ENCODE peak calls at places on chromosome 19, in eight cellular contexts. T, N, O, E, Y, L, D and C are unnamed samples.

GRCh38 chr19:6161271-6161850 is 25.9 kb downstream of the ACSBG2 start:
- DNase-seq in L (peak), Y (no peak), E (peak), N (no peak), D (no peak), O (peak), T (peak), C (no peak)

GRCh38 chr19:58566989-58567388 is 6.1 kb downstream of the MZF1 start:
- DNase-seq in N (no peak), L (no peak), O (no peak), E (no peak), D (no peak), Y (no peak), T (peak), C (no peak)

GRCh38 chr19:16778796-16779411 is 50.3 kb upstream of the SIN3B start:
- DNase-seq in O (peak), L (peak), N (peak), D (no peak), Y (peak), T (peak), E (no peak), C (peak)

GRCh38 chr19:45347570-45348366 is 7.2 kb downstream of the KLC3 start:
- DNase-seq in N (no peak), Y (no peak), L (no peak), O (no peak), E (no peak), D (no peak), T (no peak), C (no peak)

GRCh38 chr19:55152017-55152416 is 3.0 kb upstream of the TNNT1 start:
- DNase-seq in E (no peak), D (no peak), N (no peak), O (peak), T (no peak), Y (no peak), L (no peak), C (no peak)

GRCh38 chr19:15332311-15332996 is at the start of gene BRD4:
- DNase-seq in D (peak), E (peak), N (peak), O (peak), L (peak), T (peak), Y (peak), C (peak)

GRCh38 chr19:34475026-34475974 is 6.3 kb upstream of the WTIP start:
- DNase-seq in L (peak), N (no peak), T (no peak), Y (peak), D (no peak), E (no peak), O (no peak), C (no peak)

GRCh38 chr19:51161266-51161665 is 19.2 kb downstream of the SIGLEC7 start:
- DNase-seq in T (no peak), D (no peak), O (no peak), Y (no peak), N (no peak), L (no peak), E (no peak), C (no peak)

GRCh38 chr19:31560021-31560770 is 211.0 kb upstream of the TSHZ3 start:
- DNase-seq in O (peak), E (no peak), Y (peak), D (no peak), T (no peak), N (no peak), L (peak), C (no peak)